ENCODE peak calls at places on chromosome 17, in nine cellular contexts. S is lower leg skin, X is PC-9, R is uterus, C is fibroblast of mammary gland, W is HFFc6, G is GM20000, P is cardiac muscle cell, L is progenitor cell of endocrine pancreas. J is an unnamed sample.

GRCh38 chr17:1878419-1879121 is 48.8 kb downstream of the RPA1 start:
- DNase-seq in S (no peak), P (no peak), C (peak), W (no peak), L (no peak), X (no peak), G (no peak), R (no peak), J (no peak)

GRCh38 chr17:80835816-80836657 is 155.6 kb upstream of the CHMP6 start:
- DNase-seq in L (no peak), S (no peak), G (no peak), X (no peak), R (no peak), C (no peak), W (no peak), P (no peak), J (no peak)

GRCh38 chr17:78748048-78748729 is 33.9 kb downstream of the CYTH1 start:
- DNase-seq in S (peak), C (peak), X (no peak), P (no peak), G (peak), R (no peak), W (no peak), L (no peak), J (peak)

GRCh38 chr17:33562792-33563191 is 269.7 kb upstream of the ASIC2 start:
- DNase-seq in G (no peak), P (no peak), S (no peak), R (no peak), X (no peak), L (no peak), W (no peak), C (no peak), J (no peak)

GRCh38 chr17:80080081-80080480 is 21.3 kb upstream of the GAA start:
- DNase-seq in X (no peak), W (no peak), C (no peak), P (peak), L (no peak), R (no peak), G (no peak), S (no peak), J (no peak)

GRCh38 chr17:34511265-34511664 is 68.1 kb upstream of the TMEM132E start:
- DNase-seq in P (peak), W (no peak), G (no peak), S (no peak), L (no peak), R (no peak), C (no peak), X (no peak), J (no peak)

GRCh38 chr17:10646393-10646990 is 10.6 kb downstream of the MYH3 start:
- DNase-seq in L (peak), R (peak), G (peak), S (peak), P (peak), W (peak), C (peak), X (no peak), J (no peak)

GRCh38 chr17:79500738-79501533 is 109.9 kb downstream of the RBFOX3 start:
- DNase-seq in R (no peak), L (no peak), G (no peak), W (no peak), P (no peak), X (no peak), S (no peak), C (no peak), J (no peak)

GRCh38 chr17:54977744-54978143 is 9.2 kb downstream of the STXBP4 start:
- DNase-seq in P (no peak), S (no peak), L (no peak), W (no peak), X (no peak), R (no peak), C (no peak), G (no peak), J (no peak)

GRCh38 chr17:2232244-2232638 is 71.3 kb downstream of the SMG6 start:
- DNase-seq in S (no peak), C (peak), L (no peak), P (peak), X (no peak), R (no peak), G (no peak), W (peak), J (no peak)

GRCh38 chr17:80938556-80938955 is 53.1 kb upstream of the CHMP6 start:
- DNase-seq in S (no peak), R (peak), G (no peak), P (no peak), W (no peak), C (no peak), L (no peak), X (no peak), J (no peak)

GRCh38 chr17:55266958-55267688 is 2.4 kb downstream of the HLF start:
- DNase-seq in P (no peak), S (no peak), X (no peak), G (no peak), L (no peak), W (no peak), R (no peak), C (no peak), J (no peak)

GRCh38 chr17:69067274-69068047 is 6.7 kb upstream of the ABCA9 start:
- DNase-seq in G (no peak), S (no peak), W (no peak), L (no peak), X (no peak), R (no peak), P (no peak), C (no peak), J (no peak)

GRCh38 chr17:50151937-50152547 is 1.6 kb upstream of the PPP1R9B start:
- DNase-seq in P (peak), G (peak), C (peak), S (peak), R (peak), X (peak), L (peak), W (peak), J (peak)

GRCh38 chr17:55926276-55926995 is 175.6 kb downstream of the PCTP start:
- DNase-seq in R (no peak), S (no peak), G (no peak), X (no peak), W (no peak), L (no peak), C (no peak), P (no peak), J (no peak)

GRCh38 chr17:67026341-67026740 is 18.0 kb upstream of the CACNG1 start:
- DNase-seq in P (peak), R (no peak), W (no peak), C (no peak), X (peak), G (no peak), L (no peak), S (no peak), J (no peak)

GRCh38 chr17:50201226-50201854 is at the start of gene COL1A1:
- DNase-seq in L (no peak), G (no peak), C (peak), R (peak), S (peak), X (no peak), W (peak), P (peak), J (no peak)

GRCh38 chr17:28563475-28563874 is 7.8 kb downstream of the PIGS start:
- DNase-seq in S (no peak), W (peak), G (no peak), C (peak), P (peak), R (no peak), L (no peak), X (peak), J (no peak)

GRCh38 chr17:53794875-53795274 is 27.9 kb upstream of the KIF2B start:
- DNase-seq in C (no peak), L (no peak), W (no peak), P (no peak), R (no peak), G (no peak), S (no peak), X (no peak), J (no peak)

GRCh38 chr17:78977992-78978973 is 1.4 kb downstream of the LGALS3BP start:
- DNase-seq in S (no peak), C (no peak), L (no peak), W (no peak), P (no peak), X (no peak), R (no peak), G (no peak), J (no peak)

GRCh38 chr17:18087610-18088491 is at the start of gene DRG2:
- DNase-seq in G (peak), R (peak), X (peak), C (peak), W (peak), S (peak), P (peak), L (peak), J (peak)

GRCh38 chr17:33287096-33287495 is 6.0 kb downstream of the ASIC2 start:
- DNase-seq in P (no peak), L (no peak), W (no peak), G (no peak), X (no peak), R (no peak), S (no peak), C (no peak), J (no peak)

GRCh38 chr17:29292992-29293889 is 707 bp downstream of the NUFIP2 start:
- DNase-seq in R (peak), L (peak), P (peak), G (peak), C (peak), S (peak), X (peak), W (peak), J (peak)

GRCh38 chr17:27756467-27757371 is 43.6 kb downstream of the NOS2 start:
- DNase-seq in S (peak), X (no peak), G (no peak), C (peak), R (no peak), P (peak), L (peak), W (peak), J (no peak)

GRCh38 chr17:39732586-39732985 is 2.3 kb upstream of the MIEN1 start:
- DNase-seq in R (no peak), G (no peak), W (no peak), P (no peak), L (no peak), S (no peak), X (no peak), C (no peak), J (no peak)

GRCh38 chr17:44878627-44879221 is 20.5 kb downstream of the EFTUD2 start:
- DNase-seq in R (peak), W (peak), X (no peak), C (peak), P (peak), L (no peak), S (no peak), G (peak), J (no peak)

GRCh38 chr17:66976379-66976663 is 11.8 kb downstream of the CACNG4 start:
- DNase-seq in R (no peak), P (no peak), X (no peak), W (no peak), L (no peak), G (no peak), S (no peak), C (no peak), J (no peak)

GRCh38 chr17:10316986-10317834 is 55.6 kb downstream of the MYH13 start:
- DNase-seq in S (peak), X (no peak), W (peak), R (peak), G (peak), C (peak), L (peak), P (peak), J (peak)

GRCh38 chr17:69501591-69502468 is 87.3 kb downstream of the MAP2K6 start:
- DNase-seq in G (no peak), R (no peak), W (peak), P (peak), C (peak), S (peak), L (peak), X (no peak), J (no peak)

GRCh38 chr17:7004398-7005253 is 7.8 kb upstream of the RNASEK start:
- DNase-seq in W (peak), P (peak), R (no peak), L (no peak), G (peak), X (peak), S (no peak), C (peak), J (no peak)

GRCh38 chr17:38617074-38617860 is 11.5 kb upstream of the SRCIN1 start:
- DNase-seq in C (no peak), P (no peak), S (no peak), G (no peak), R (no peak), W (no peak), L (no peak), X (no peak), J (no peak)

GRCh38 chr17:30554839-30555751 is 77.9 kb downstream of the GOSR1 start:
- DNase-seq in X (no peak), W (peak), S (no peak), L (no peak), G (no peak), C (peak), R (no peak), P (peak), J (no peak)

GRCh38 chr17:279356-279755 is 73.3 kb downstream of the RPH3AL start:
- DNase-seq in G (no peak), L (no peak), X (no peak), R (no peak), P (peak), S (no peak), W (no peak), C (no peak), J (no peak)

GRCh38 chr17:80704894-80705293 is 160.3 kb downstream of the RPTOR start:
- DNase-seq in X (no peak), P (no peak), S (no peak), G (no peak), W (no peak), L (no peak), R (no peak), C (no peak), J (no peak)

GRCh38 chr17:82941021-82942001 is 101.5 kb upstream of the ZNF750 start:
- DNase-seq in C (no peak), L (no peak), P (no peak), S (no peak), W (no peak), X (no peak), R (peak), G (no peak), J (no peak)

GRCh38 chr17:27975146-27976011 is 67.1 kb upstream of the NLK start:
- DNase-seq in C (peak), X (no peak), L (no peak), P (peak), G (peak), S (no peak), R (no peak), W (peak), J (no peak)

GRCh38 chr17:80963812-80964211 is 27.8 kb upstream of the CHMP6 start:
- DNase-seq in W (no peak), L (no peak), C (no peak), S (no peak), P (no peak), X (no peak), G (no peak), R (no peak), J (no peak)

GRCh38 chr17:59108400-59109102 is 1.9 kb upstream of the TRIM37 start:
- DNase-seq in P (no peak), X (no peak), C (peak), R (no peak), S (no peak), W (no peak), G (no peak), L (no peak), J (no peak)

GRCh38 chr17:59107306-59107670 is 608 bp upstream of the TRIM37 start:
- DNase-seq in L (no peak), C (no peak), W (no peak), R (no peak), G (no peak), S (no peak), P (no peak), X (no peak), J (no peak)

GRCh38 chr17:59110973-59111372 is 4.3 kb upstream of the TRIM37 start:
- DNase-seq in P (no peak), R (no peak), X (no peak), L (no peak), W (no peak), S (no peak), C (no peak), G (no peak), J (no peak)

GRCh38 chr17:59105852-59106462 is 723 bp downstream of the TRIM37 start:
- DNase-seq in L (peak), P (peak), W (peak), R (peak), C (peak), X (peak), S (peak), G (peak), J (no peak)

DNA sequence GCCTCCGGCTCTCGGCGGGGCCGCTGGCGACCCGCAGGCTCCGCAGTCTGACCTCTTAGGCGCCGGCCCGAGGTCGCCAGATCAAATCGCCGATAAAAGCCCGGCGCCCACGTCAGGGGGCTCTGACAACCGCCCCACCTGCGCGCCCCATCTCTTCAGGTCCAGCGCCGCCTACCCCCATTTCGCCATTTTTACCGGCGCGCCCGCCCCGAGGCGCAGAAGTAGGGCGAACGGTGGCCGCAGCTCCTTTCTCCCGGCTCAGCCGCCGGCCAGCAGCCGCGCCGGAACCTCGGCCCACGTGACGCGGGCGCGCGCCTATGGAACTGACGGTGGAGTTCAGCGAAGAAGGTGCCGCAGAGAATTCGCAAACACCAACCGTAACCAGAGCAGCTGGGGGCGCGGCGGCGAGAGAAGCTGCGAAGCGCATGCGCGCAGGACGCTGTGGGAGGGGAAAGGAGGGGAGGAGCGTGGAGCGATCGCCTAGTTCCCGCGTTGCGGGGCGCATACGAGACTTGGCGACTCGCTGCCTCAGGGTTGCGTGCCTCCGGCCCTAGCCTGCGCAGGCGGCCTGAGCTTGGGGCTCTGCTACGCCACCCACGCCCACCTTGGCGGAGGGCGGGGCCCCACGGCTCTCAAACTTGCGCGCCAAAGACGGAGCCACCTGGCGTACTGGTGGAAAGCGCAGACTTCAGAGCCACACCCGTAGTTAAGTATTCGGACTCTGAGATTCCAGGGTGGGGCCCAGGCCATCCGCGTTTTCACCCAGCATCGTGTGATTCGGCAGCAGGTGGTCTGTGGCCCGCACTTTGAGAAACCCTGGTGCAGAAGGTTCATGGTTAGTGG is at the start of gene TRIM37:
- DNase-seq in P (peak), S (peak), G (peak), R (peak), W (peak), X (peak), L (peak), C (peak), J (peak)
- TF ChIP-seq CTCF in P (no peak), S (no peak), G (no peak), R (peak), W (peak), X (no peak), L (peak), C (no peak), J (peak)

GRCh38 chr17:4263282-4264215 is at the start of gene ANKFY1:
- DNase-seq in P (peak), C (peak), G (peak), X (peak), W (peak), L (peak), S (peak), R (peak), J (peak)
- TF ChIP-seq CTCF in P (no peak), C (no peak), G (no peak), X (no peak), W (peak), L (no peak), S (no peak), R (no peak), J (peak)

DNA sequence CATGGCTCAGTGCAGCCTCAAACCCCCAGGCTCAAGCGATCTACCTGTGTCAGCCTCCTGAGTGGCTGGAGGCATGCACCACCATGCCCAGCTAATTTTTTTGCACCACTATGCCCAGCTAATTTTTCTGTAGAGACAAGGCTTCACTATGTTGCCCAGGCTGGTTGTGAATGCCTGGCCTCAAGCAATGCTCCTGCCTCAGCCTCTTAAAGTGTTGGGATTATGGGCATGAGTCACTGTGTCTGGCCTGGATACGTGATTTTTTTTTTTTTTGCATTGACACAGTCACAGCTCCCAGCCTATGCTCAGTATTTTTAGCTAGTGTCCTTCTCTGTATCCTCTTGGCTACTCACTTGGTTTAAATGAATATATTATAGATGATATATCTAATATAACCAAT is 377.0 kb upstream of the TNRC6C start:
- DNase-seq in X (no peak), S (no peak), L (no peak), W (peak), C (peak), R (no peak), P (peak), G (no peak), J (no peak)
- TF ChIP-seq CTCF in X (no peak), S (no peak), L (no peak), W (no peak), C (no peak), R (no peak), P (no peak), G (no peak), J (no peak)

GRCh38 chr17:16287563-16288027 is 65.7 kb downstream of the CENPV start:
- DNase-seq in P (peak), C (peak), X (peak), R (peak), L (no peak), G (peak), W (peak), S (no peak), J (peak)

GRCh38 chr17:16286009-16286946 is 67.0 kb downstream of the CENPV start:
- DNase-seq in L (peak), C (peak), X (peak), S (peak), W (peak), G (peak), R (peak), P (peak), J (peak)

GRCh38 chr17:16283705-16284104 is 66.7 kb downstream of the PIGL start:
- DNase-seq in C (peak), S (no peak), W (peak), G (no peak), X (no peak), R (no peak), L (no peak), P (peak), J (no peak)

GRCh38 chr17:16286947-16287562 is 66.2 kb downstream of the CENPV start:
- DNase-seq in R (peak), G (peak), X (no peak), S (no peak), L (no peak), C (peak), W (no peak), P (peak), J (peak)

DNA sequence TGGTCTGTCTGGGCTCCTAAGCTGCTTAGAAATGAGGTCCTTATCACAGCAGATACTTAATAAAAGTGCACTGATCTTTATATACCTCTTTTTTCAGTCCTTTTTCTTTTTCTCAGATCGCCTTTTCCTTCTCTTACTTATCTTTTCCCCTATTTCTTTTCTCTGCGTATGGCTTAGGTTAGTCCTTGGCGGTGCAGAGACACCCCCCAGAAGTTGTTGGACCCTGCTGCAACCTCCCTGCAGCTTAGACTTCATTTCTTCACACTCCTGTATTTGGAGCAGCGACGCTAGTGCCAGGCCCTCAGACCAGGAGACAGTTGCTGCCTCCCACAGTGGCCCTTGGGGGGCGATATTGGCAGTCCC is 67.6 kb downstream of the CENPV start:
- DNase-seq in C (no peak), R (no peak), P (no peak), G (no peak), S (no peak), W (no peak), X (no peak), L (no peak), J (no peak)
- TF ChIP-seq CTCF in C (peak), R (no peak), P (peak), G (peak), S (no peak), W (peak), X (peak), L (peak), J (peak)

GRCh38 chr17:5793157-5793556 is 208.8 kb upstream of the NLRP1 start:
- DNase-seq in G (no peak), P (no peak), C (no peak), L (no peak), S (no peak), X (no peak), R (no peak), W (no peak), J (no peak)
- TF ChIP-seq CTCF in G (no peak), P (no peak), C (peak), L (peak), S (no peak), X (peak), R (no peak), W (peak), J (peak)

GRCh38 chr17:61410555-61411089 is 11.0 kb downstream of the TBX2 start:
- DNase-seq in R (peak), C (peak), S (no peak), L (peak), W (peak), G (peak), X (no peak), P (peak), J (peak)
- TF ChIP-seq CTCF in R (peak), C (peak), S (no peak), L (peak), W (peak), G (peak), X (peak), P (peak), J (peak)

GRCh38 chr17:47301161-47301560 is 22.6 kb upstream of the EFCAB13 start:
- DNase-seq in G (no peak), C (no peak), S (no peak), R (no peak), P (no peak), X (no peak), W (no peak), L (no peak), J (no peak)
- TF ChIP-seq CTCF in G (no peak), C (no peak), S (no peak), R (no peak), P (no peak), X (no peak), W (no peak), L (no peak), J (no peak)